ENCODE peak calls at places on chromosomes 13 and 19, in five cellular contexts. X is H9, H is IMR-90, S is H1, J is neuronal stem cell. P is an unnamed sample.
A peak's percentile ranks its signal among the peaks of the same experiment; 100 is the strongest.

GRCh38 chr19:33868821-33869412 is 72.2 kb downstream of the KCTD15 start:
- DNase-seq in X (peak; percentile 66), H (no peak), S (peak; percentile 59), J (no peak), P (no peak)

GRCh38 chr19:47598407-47599349 is 10.3 kb upstream of the BICRA start:
- DNase-seq in X (peak; percentile 78), H (peak; percentile 96), S (peak; percentile 76), J (peak; percentile 49), P (peak; percentile 97)

GRCh38 chr13:24683833-24684599 is 3.8 kb downstream of the ATP12A start:
- DNase-seq in X (peak; percentile 86), H (peak; percentile 23), S (peak; percentile 88), J (peak; percentile 59), P (peak; percentile 40)

GRCh38 chr19:39736088-39736487 is 1.7 kb downstream of the CLC start:
- DNase-seq in X (no peak), H (no peak), S (no peak), J (no peak), P (no peak)

GRCh38 chr19:54325631-54326030 is 12.7 kb upstream of the LILRA5 start:
- DNase-seq in X (no peak), H (no peak), S (no peak), J (no peak), P (no peak)

GRCh38 chr19:6794817-6795431 is 22.4 kb downstream of the VAV1 start:
- DNase-seq in X (peak; percentile 52), H (no peak), S (no peak), J (no peak), P (no peak)

GRCh38 chr19:41352609-41353465 is 885 bp downstream of the TGFB1 start:
- DNase-seq in X (peak; percentile 73), H (peak; percentile 44), S (peak; percentile 88), J (no peak), P (peak; percentile 73)

GRCh38 chr13:31431722-31432137 is 232.0 kb downstream of the B3GLCT start:
- DNase-seq in X (peak; percentile 54), H (peak; percentile 28), S (peak; percentile 85), J (peak; percentile 49), P (peak; percentile 34)

GRCh38 chr19:13843104-13843921 is 33.6 kb upstream of the NANOS3 start:
- DNase-seq in X (peak; percentile 74), H (peak; percentile 47), S (peak; percentile 68), J (no peak), P (peak; percentile 86)

GRCh38 chr19:50378169-50378862 is 2.1 kb downstream of the NR1H2 start:
- DNase-seq in X (no peak), H (no peak), S (no peak), J (no peak), P (no peak)

GRCh38 chr19:7512400-7512851 is 3.5 kb upstream of the ZNF358 start:
- DNase-seq in X (no peak), H (no peak), S (no peak), J (no peak), P (no peak)

GRCh38 chr13:102530751-102531150 is 66.0 kb upstream of the TPP2 start:
- DNase-seq in X (no peak), H (no peak), S (no peak), J (no peak), P (no peak)

GRCh38 chr19:16373079-16373478 is 48.5 kb downstream of the KLF2 start:
- DNase-seq in X (no peak), H (no peak), S (no peak), J (no peak), P (no peak)

GRCh38 chr13:44212633-44213387 is 160.8 kb upstream of the SERP2 start:
- DNase-seq in X (no peak), H (peak; percentile 77), S (no peak), J (no peak), P (peak; percentile 51)

GRCh38 chr13:44857061-44857460 is 132.2 kb downstream of the NUFIP1 start:
- DNase-seq in X (no peak), H (no peak), S (no peak), J (no peak), P (no peak)

GRCh38 chr13:33174491-33174890 is 111.1 kb downstream of the STARD13 start:
- DNase-seq in X (no peak), H (no peak), S (no peak), J (no peak), P (no peak)

GRCh38 chr13:98586400-98587144 is 9.7 kb upstream of the STK24 start:
- DNase-seq in X (no peak), H (no peak), S (no peak), J (no peak), P (no peak)

GRCh38 chr13:32883501-32883900 is 132.7 kb upstream of the KL start:
- DNase-seq in X (no peak), H (peak; percentile 46), S (no peak), J (no peak), P (no peak)

GRCh38 chr19:43807651-43808050 is 5.4 kb upstream of the LYPD5 start:
- DNase-seq in X (no peak), H (no peak), S (no peak), J (no peak), P (no peak)

GRCh38 chr13:33797622-33798021 is 20.3 kb upstream of the RFC3 start:
- DNase-seq in X (no peak), H (no peak), S (no peak), J (no peak), P (peak; percentile 18)

GRCh38 chr19:19661141-19661674 is 2.3 kb downstream of the ATP13A1 start:
- DNase-seq in X (peak; percentile 24), H (no peak), S (peak; percentile 32), J (no peak), P (no peak)

GRCh38 chr19:48881741-48882657 is 9.8 kb downstream of the PPP1R15A start:
- DNase-seq in X (peak; percentile 85), H (no peak), S (peak; percentile 83), J (no peak), P (peak; percentile 71)

GRCh38 chr13:44930907-44931676 is 58.2 kb downstream of the NUFIP1 start:
- DNase-seq in X (no peak), H (no peak), S (no peak), J (no peak), P (peak; percentile 62)

GRCh38 chr13:59746291-59746962 is 417.3 kb downstream of the DIAPH3 start:
- DNase-seq in X (no peak), H (peak; percentile 62), S (no peak), J (no peak), P (no peak)

GRCh38 chr19:1230585-1231489 is 7.0 kb downstream of the CBARP start:
- DNase-seq in X (no peak), H (no peak), S (no peak), J (no peak), P (no peak)

GRCh38 chr19:48102870-48103751 is 7.5 kb downstream of the PLA2G4C start:
- DNase-seq in X (peak; percentile 72), H (peak; percentile 49), S (peak; percentile 85), J (peak; percentile 56), P (no peak)

GRCh38 chr13:21522847-21523246 is 63.7 kb upstream of the ZDHHC20 start:
- DNase-seq in X (no peak), H (no peak), S (no peak), J (no peak), P (no peak)

GRCh38 chr13:23447927-23448326 is 14.4 kb upstream of the SACS start:
- DNase-seq in X (no peak), H (peak; percentile 96), S (no peak), J (no peak), P (no peak)

GRCh38 chr19:18605196-18605545 is 1.4 kb downstream of the CRLF1 start:
- DNase-seq in X (no peak), H (no peak), S (no peak), J (no peak), P (no peak)

DNA sequence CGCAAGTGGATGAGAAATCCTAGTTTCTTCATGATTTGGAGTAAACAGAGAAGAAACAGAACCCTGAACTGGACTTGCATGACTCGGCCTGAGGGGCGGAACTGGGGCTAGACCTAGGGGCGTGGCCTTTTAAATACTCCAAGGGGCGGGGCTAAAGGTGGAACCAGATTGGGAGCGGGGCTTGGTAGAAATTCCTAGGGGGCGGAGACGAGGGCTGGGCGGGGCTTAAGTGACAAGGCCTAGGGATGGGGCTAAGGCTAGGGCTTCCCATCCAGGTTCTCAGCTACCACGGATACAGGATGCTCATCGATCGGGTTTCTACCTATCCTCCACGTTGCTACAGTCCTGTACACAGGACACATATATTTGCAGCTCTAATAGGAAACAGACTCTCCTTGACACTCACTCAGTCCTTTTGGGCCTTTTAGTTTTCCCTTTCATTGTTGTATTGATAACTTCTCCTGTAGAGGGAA is 372 bp upstream of the ZNF699 start:
- DNase-seq in X (peak; percentile 95), H (peak; percentile 84), S (peak; percentile 97), J (no peak), P (peak; percentile 92)
- H4K8ac ChIP-seq in X (no peak overlapping the region), H (peak overlapping the region; percentile 92), S (peak overlapping the region; percentile 91), J (no peak overlapping the region), P (peak overlapping the region; percentile 93)

DNA sequence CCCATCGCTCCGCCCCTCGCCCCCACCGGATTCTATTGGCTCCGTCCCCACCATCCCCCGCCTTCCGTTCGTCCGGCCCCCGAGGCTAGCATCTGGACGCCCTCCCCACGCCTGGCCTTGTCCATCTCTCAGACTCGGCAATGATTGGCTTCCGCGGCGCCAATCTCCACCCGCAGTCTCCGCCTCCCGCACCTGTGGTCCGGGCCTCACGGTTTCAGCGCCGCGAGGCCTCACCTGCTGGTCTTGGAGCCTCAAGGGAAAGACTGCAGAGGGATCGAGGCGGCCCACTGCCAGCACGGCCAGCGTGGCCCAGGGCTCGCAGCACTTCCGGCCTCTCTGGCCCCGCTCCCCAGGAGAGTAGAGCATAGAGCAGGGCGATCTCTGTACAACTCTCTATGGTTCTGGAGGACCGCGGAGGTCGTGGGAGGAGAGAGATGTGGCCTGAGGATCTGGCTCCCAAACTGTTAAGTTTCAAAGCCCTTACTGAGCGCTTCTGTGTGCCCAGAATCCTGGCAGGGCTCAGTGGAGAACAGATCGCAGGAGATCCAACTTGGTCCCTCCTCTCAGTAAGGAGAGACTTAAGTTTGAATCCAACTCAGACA is at the start of gene ERCC1:
- DNase-seq in X (peak; percentile 100), H (peak; percentile 94), S (peak; percentile 99), J (peak; percentile 94), P (peak; percentile 97)
- H3K14ac ChIP-seq in X (peak within 1 kb of the TSS; percentile 60), H (peak within 1 kb of the TSS; percentile 98), S (no peak within 1 kb of the TSS), J (no peak within 1 kb of the TSS), P (no peak within 1 kb of the TSS)

GRCh38 chr19:3366761-3367571 is 583 bp downstream of the NFIC start:
- DNase-seq in X (no peak), H (no peak), S (peak; percentile 77), J (no peak), P (peak; percentile 57)

GRCh38 chr19:3367572-3368440 is 1.4 kb downstream of the NFIC start:
- DNase-seq in X (peak; percentile 41), H (no peak), S (no peak), J (no peak), P (peak; percentile 56)

GRCh38 chr19:3369337-3370213 is 3.2 kb downstream of the NFIC start:
- DNase-seq in X (peak; percentile 36), H (peak; percentile 63), S (no peak), J (no peak), P (peak; percentile 85)

GRCh38 chr19:3368848-3369336 is 2.5 kb downstream of the NFIC start:
- DNase-seq in X (no peak), H (peak; percentile 44), S (no peak), J (no peak), P (peak; percentile 76)

GRCh38 chr19:3368441-3368795 is 2.0 kb downstream of the NFIC start:
- DNase-seq in X (no peak), H (no peak), S (no peak), J (no peak), P (no peak)
- H2BK15ac ChIP-seq in X (no peak overlapping the region), H (no peak overlapping the region), S (no peak overlapping the region), J (peak overlapping the region; percentile 81), P (no peak overlapping the region)

DNA sequence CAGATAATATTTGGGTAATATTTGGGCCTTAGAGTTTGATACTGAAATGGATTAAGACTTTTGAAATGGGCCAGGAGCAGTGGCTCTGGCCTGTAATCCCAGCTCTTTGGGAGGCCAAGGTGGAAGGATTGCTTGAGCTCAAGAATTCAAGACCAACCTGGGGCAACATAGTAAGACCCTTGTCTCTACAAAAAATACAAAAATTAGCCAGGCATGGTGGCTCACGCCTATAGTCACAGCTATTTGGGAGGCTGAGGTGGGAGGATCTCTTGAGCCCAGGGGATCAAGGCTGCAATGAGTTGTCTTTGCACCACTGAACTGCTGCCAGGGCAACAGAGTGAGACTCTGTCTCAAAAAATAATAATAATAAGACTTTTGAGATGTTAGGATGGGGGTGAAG is 926 bp upstream of the ZNF836 start:
- DNase-seq in X (no peak), H (no peak), S (no peak), J (no peak), P (no peak)
- H4K8ac ChIP-seq in X (no peak overlapping the region), H (peak overlapping the region; percentile 79), S (no peak overlapping the region), J (no peak overlapping the region), P (no peak overlapping the region)

P was measured in mesenchymal stem cell.